ENCODE peak calls at places on chromosomes 2 and 18, in six cellular contexts. R is AG08396; F is activated CD4-positive, alpha-beta T cell treated with anti-CD3 and anti-CD28 coated beads, Interleukin-2, amount 10 ng/mL, durations not matched to agents 7 days and 5 days; M is stimulated activated CD8-positive, alpha-beta memory T cell treated with anti-CD3 and anti-CD28 coated beads, Interleukin-4, amount 100 ng/mL, for 4 hours; N is SK-N-DZ; C is HT1080. X is an unnamed sample.

GRCh38 chr18:58997811-58998337 is 133.2 kb downstream of the ZNF532 start:
- DNase-seq in R (peak; percentile 49), F (no peak), M (no peak), N (no peak), C (peak; percentile 83), X (no peak)

GRCh38 chr2:219073413-219074129 is 12.8 kb upstream of the IHH start:
- DNase-seq in R (peak; percentile 71), F (peak; percentile 18), M (no peak), N (peak; percentile 49), C (peak; percentile 55), X (no peak)

GRCh38 chr2:117801826-117802225 is 12.7 kb upstream of the DDX18 start:
- DNase-seq in R (peak; percentile 49), F (no peak), M (no peak), N (no peak), C (no peak), X (no peak)

GRCh38 chr2:185433824-185434223 is 304.8 kb upstream of the FSIP2 start:
- DNase-seq in R (no peak), F (no peak), M (no peak), N (no peak), C (peak; percentile 63), X (no peak)

GRCh38 chr2:121869873-121870272 is 114.4 kb downstream of the TSN start:
- DNase-seq in R (no peak), F (no peak), M (no peak), N (no peak), C (no peak), X (no peak)

GRCh38 chr18:35408843-35409261 is 31.7 kb upstream of the ZNF396 start:
- DNase-seq in R (no peak), F (no peak), M (no peak), N (no peak), C (no peak), X (no peak)

GRCh38 chr18:79944126-79944731 is 7.2 kb downstream of the SLC66A2 start:
- DNase-seq in R (no peak), F (peak; percentile 54), M (no peak), N (no peak), C (no peak), X (no peak)

GRCh38 chr2:195318440-195319111 is 338.4 kb upstream of the SLC39A10 start:
- DNase-seq in R (peak; percentile 53), F (peak; percentile 67), M (no peak), N (peak; percentile 44), C (peak; percentile 49), X (no peak)

GRCh38 chr2:210626849-210627248 is 70.5 kb downstream of the CPS1 start:
- DNase-seq in R (peak; percentile 4), F (no peak), M (no peak), N (no peak), C (peak; percentile 39), X (no peak)

GRCh38 chr2:201500534-201500933 is 49.0 kb downstream of the STRADB start:
- DNase-seq in R (no peak), F (no peak), M (no peak), N (no peak), C (peak; percentile 52), X (no peak)

GRCh38 chr18:48455555-48456478 is 46.6 kb upstream of the ZBTB7C start:
- DNase-seq in R (peak; percentile 62), F (peak; percentile 57), M (no peak), N (no peak), C (peak; percentile 98), X (no peak)

GRCh38 chr18:42459873-42460272 is 504.8 kb downstream of the PIK3C3 start:
- DNase-seq in R (no peak), F (no peak), M (no peak), N (no peak), C (no peak), X (no peak)

GRCh38 chr2:176650101-176650500 is 380.9 kb downstream of the MTX2 start:
- DNase-seq in R (no peak), F (no peak), M (no peak), N (peak; percentile 47), C (no peak), X (no peak)

GRCh38 chr2:68819556-68819955 is 51.6 kb downstream of the BMP10 start:
- DNase-seq in R (no peak), F (no peak), M (no peak), N (no peak), C (no peak), X (no peak)

GRCh38 chr18:79399275-79400081 is 3.7 kb downstream of the NFATC1 start:
- DNase-seq in R (no peak), F (peak; percentile 36), M (no peak), N (no peak), C (no peak), X (no peak)

GRCh38 chr18:41992066-41992465 is 37.0 kb downstream of the PIK3C3 start:
- DNase-seq in R (no peak), F (no peak), M (no peak), N (no peak), C (no peak), X (no peak)

GRCh38 chr2:127389778-127390435 is 2.1 kb upstream of the MAP3K2 start:
- DNase-seq in R (no peak), F (peak; percentile 44), M (no peak), N (no peak), C (no peak), X (no peak)

GRCh38 chr2:107380912-107381311 is 445.8 kb upstream of the RGPD4 start:
- DNase-seq in R (no peak), F (no peak), M (no peak), N (no peak), C (no peak), X (no peak)

GRCh38 chr18:57666818-57667497 is 45.3 kb upstream of the NARS1 start:
- DNase-seq in R (peak; percentile 28), F (no peak), M (no peak), N (no peak), C (no peak), X (no peak)